ENCODE peak calls at places on chromosomes 3 and 15, in four cellular contexts. C, R, W and G are unnamed samples.

GRCh38 chr3:84965141-84965540 is 6.4 kb downstream of the CADM2 start:
- DNase-seq in W (no peak), R (peak), C (no peak), G (no peak)

GRCh38 chr15:76149291-76149910 is 89.6 kb downstream of the TMEM266 start:
- DNase-seq in R (no peak), C (no peak), W (no peak), G (no peak)

GRCh38 chr3:128555098-128555825 is 62.3 kb upstream of the GATA2 start:
- DNase-seq in W (no peak), C (no peak), R (no peak), G (no peak)

GRCh38 chr3:10549617-10550228 is 44.3 kb upstream of the ATP2B2 start:
- DNase-seq in W (no peak), C (no peak), R (no peak), G (no peak)

GRCh38 chr3:62558549-62559112 is 185.3 kb upstream of the FEZF2 start:
- DNase-seq in R (no peak), C (no peak), W (no peak), G (no peak)

GRCh38 chr15:45704329-45705249 is 69.8 kb downstream of the SQOR start:
- DNase-seq in W (no peak), C (no peak), R (no peak), G (no peak)

GRCh38 chr3:140552898-140553297 is 125.0 kb upstream of the TRIM42 start:
- DNase-seq in R (no peak), W (peak), C (no peak), G (no peak)

GRCh38 chr15:87896926-87897325 is 359.6 kb downstream of the NTRK3 start:
- DNase-seq in W (no peak), C (no peak), R (no peak), G (no peak)

GRCh38 chr15:57503051-57503702 is 88.5 kb upstream of the MYZAP start:
- DNase-seq in R (no peak), C (no peak), W (no peak), G (no peak)

GRCh38 chr3:59248976-59249375 is 199.2 kb upstream of the CFAP20DC start:
- DNase-seq in R (no peak), W (peak), C (no peak), G (no peak)

GRCh38 chr3:197899833-197900478 is 50.0 kb upstream of the RPL35A start:
- DNase-seq in W (no peak), C (no peak), R (no peak), G (no peak)

GRCh38 chr15:43889072-43889471 is 62.3 kb downstream of the WDR76 start:
- DNase-seq in W (no peak), C (no peak), R (no peak), G (no peak)

GRCh38 chr3:192802957-192803899 is 75.9 kb upstream of the FGF12 start:
- DNase-seq in W (no peak), C (no peak), R (no peak), G (no peak)

GRCh38 chr3:171791695-171792082 is 18.6 kb downstream of the PLD1 start:
- DNase-seq in W (peak), C (no peak), R (peak), G (no peak)

GRCh38 chr15:78808550-78808949 is 2.7 kb downstream of the ADAMTS7 start:
- DNase-seq in C (peak), R (no peak), W (peak), G (no peak)

GRCh38 chr3:144162042-144162441 is 190.4 kb downstream of the DIPK2A start:
- DNase-seq in C (no peak), W (peak), R (peak), G (no peak)

GRCh38 chr3:35078780-35079179 is 560.5 kb upstream of the ARPP21 start:
- DNase-seq in C (no peak), R (no peak), W (no peak), G (no peak)

DNA sequence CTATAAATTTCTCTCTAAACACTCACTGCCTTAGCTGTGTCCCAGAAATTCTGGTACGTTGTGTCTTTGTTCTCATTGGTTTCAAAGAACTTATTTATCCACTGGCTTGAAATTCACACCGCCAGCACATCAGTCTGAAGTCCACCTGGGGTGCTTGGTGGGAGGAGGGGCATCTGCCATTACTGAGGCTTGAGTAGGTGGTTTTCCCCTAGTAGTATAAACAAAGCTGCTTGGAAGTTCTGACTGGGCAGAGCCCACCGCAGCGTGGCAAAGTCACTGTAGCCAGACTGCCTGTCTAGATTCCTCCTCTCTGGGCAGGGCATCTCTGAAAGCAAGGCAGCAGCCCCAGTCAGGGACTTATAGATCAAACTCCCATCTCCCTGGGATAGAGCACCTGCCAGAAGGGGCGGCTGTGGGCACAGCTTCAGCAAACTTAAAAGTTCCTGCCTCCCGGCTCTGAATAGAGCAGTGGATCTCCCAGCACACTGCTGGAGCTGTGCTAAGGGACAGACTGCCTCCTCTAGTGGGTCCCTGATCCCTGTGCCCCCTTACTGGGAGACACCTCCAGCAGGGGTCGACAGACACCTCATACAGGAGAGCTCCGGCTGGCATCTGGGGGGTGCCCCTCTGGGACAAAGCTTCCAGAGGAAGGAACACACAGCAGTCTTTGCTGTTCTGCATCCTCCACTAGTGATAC is 114.1 kb downstream of the SUCLG2 start:
- DNase-seq in C (no peak), W (no peak), R (no peak), G (no peak)
- TF ChIP-seq CTCF in C (no peak), W (no peak), R (no peak), G (no peak)

DNA sequence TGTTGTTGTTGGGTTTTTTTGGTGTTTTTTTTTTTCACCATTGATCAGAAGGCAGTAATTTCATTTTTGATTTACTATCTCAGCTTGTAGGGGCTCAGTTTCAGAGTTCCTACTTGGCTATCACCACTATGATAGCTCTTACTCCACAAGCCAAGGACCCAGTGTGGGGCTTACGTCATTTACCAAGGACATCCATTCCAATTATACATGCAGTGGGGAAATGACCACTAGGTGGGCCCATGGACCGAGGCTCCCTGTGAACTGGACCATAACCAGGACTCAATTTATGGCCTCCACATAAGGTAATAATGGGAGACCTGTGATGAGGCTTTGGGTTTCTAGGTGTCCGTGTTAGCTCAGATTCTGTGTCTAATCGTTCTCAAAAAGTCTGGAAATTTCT is 67.5 kb upstream of the CACNA1D start:
- DNase-seq in W (no peak), C (no peak), R (no peak), G (no peak)
- TF ChIP-seq CTCF in W (no peak), C (no peak), R (peak), G (peak)

DNA sequence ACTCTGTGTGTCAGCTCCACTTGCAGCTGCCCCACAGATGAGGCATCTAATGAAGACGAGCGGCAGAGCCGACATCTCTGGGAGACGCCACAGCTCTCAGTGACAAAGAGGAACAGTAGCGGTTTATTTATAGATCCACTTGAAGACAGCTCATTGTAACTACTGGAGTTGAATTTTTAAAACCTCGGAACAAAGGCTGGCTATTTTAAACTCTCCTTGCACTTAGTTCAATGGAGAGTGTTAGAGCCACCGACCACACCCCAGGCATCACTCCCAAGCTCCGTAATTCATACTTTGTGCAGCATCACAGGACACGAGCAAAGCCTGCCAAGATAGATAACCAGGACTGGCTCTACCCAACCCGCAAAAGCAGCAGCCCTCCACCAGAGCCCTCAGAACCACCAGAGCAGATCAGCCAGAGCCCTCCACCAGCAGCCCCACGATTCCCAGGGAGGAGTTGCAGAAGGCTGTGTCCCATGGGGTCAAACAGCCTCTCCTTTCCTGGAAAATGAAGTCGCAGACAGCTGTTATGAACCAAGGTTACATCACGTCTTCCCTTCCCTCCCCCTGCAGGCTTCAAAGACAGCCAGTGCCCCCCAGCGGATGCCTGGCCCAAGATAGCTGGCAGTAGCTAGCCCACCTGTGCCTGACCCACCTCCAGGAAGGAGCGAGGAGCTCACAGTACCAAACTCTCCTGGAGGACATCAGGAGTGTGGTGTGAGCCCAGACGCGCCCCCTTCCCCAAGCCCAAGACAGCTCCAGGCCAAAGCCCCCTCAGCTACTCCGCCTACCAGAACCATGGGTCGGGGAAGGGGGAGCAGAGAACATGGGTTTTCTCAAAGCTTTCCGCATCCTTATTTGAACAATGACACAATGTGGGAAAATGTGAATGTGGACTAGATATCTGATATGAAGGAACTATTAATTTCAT is 45.7 kb downstream of the POC1A start:
- DNase-seq in W (no peak), R (no peak), C (peak), G (no peak)
- TF ChIP-seq CTCF in W (no peak), R (no peak), C (peak), G (no peak)

GRCh38 chr3:126365351-126366274 is 8.4 kb upstream of the KLF15 start:
- DNase-seq in R (no peak), C (no peak), W (no peak), G (no peak)
- TF ChIP-seq CTCF in R (peak), C (no peak), W (no peak), G (no peak)

GRCh38 chr3:152574461-152575079 is 260.4 kb upstream of the P2RY1 start:
- DNase-seq in C (peak), W (peak), R (no peak), G (no peak)
- TF ChIP-seq CTCF in C (peak), W (peak), R (peak), G (peak)

GRCh38 chr3:155978324-155978723 is 107.9 kb downstream of the GMPS start:
- DNase-seq in R (no peak), W (no peak), C (no peak), G (no peak)
- TF ChIP-seq CTCF in R (peak), W (peak), C (no peak), G (peak)